ENCODE peak calls at places on chromosomes 2 and 18, in five cellular contexts. One of them, this sample, is unnamed.

GRCh38 chr2:11770531-11771188 is 24.2 kb downstream of the LPIN1 start:
- DNase-seq in lower lobe of right lung: no peak
- DNase-seq in bronchial epithelial cell: no peak
- DNase-seq in A549: no peak
- DNase-seq in K562: no peak
- DNase-seq in this sample: no peak

GRCh38 chr2:207311316-207312005 is 145.7 kb upstream of the KLF7 start:
- DNase-seq in A549: peak; percentile 65
- DNase-seq in lower lobe of right lung: peak; percentile 49
- DNase-seq in bronchial epithelial cell: peak; percentile 93
- DNase-seq in K562: peak; percentile 72
- DNase-seq in this sample: peak; percentile 59

GRCh38 chr2:191352536-191352935 is 107.3 kb downstream of the MYO1B start:
- DNase-seq in K562: no peak
- DNase-seq in lower lobe of right lung: no peak
- DNase-seq in bronchial epithelial cell: peak; percentile 42
- DNase-seq in A549: no peak
- DNase-seq in this sample: no peak

GRCh38 chr2:11753886-11754704 is 7.7 kb downstream of the LPIN1 start:
- DNase-seq in bronchial epithelial cell: peak; percentile 82
- DNase-seq in lower lobe of right lung: no peak
- DNase-seq in A549: peak; percentile 37
- DNase-seq in K562: peak; percentile 54
- DNase-seq in this sample: no peak

GRCh38 chr18:43279015-43279758 is 1.9 kb upstream of the SYT4 start:
- DNase-seq in A549: peak; percentile 33
- DNase-seq in lower lobe of right lung: no peak
- DNase-seq in K562: no peak
- DNase-seq in bronchial epithelial cell: peak; percentile 46
- DNase-seq in this sample: peak; percentile 13

GRCh38 chr18:45541421-45541820 is 73.9 kb upstream of the SLC14A2 start:
- DNase-seq in lower lobe of right lung: no peak
- DNase-seq in K562: no peak
- DNase-seq in bronchial epithelial cell: no peak
- DNase-seq in A549: no peak
- DNase-seq in this sample: no peak

GRCh38 chr2:102558463-102558862 is 60.9 kb upstream of the SLC9A2 start:
- DNase-seq in A549: no peak
- DNase-seq in bronchial epithelial cell: peak; percentile 22
- DNase-seq in K562: no peak
- DNase-seq in lower lobe of right lung: no peak
- DNase-seq in this sample: peak; percentile 65

GRCh38 chr2:212677466-212677865 is 138.9 kb upstream of the ERBB4 start:
- DNase-seq in A549: no peak
- DNase-seq in K562: no peak
- DNase-seq in lower lobe of right lung: no peak
- DNase-seq in bronchial epithelial cell: no peak
- DNase-seq in this sample: no peak

GRCh38 chr18:46754188-46754587 is 2.7 kb downstream of the ST8SIA5 start:
- DNase-seq in A549: no peak
- DNase-seq in lower lobe of right lung: no peak
- DNase-seq in K562: no peak
- DNase-seq in bronchial epithelial cell: no peak
- DNase-seq in this sample: no peak

GRCh38 chr18:46756172-46756558 is 688 bp downstream of the ST8SIA5 start:
- DNase-seq in lower lobe of right lung: no peak
- DNase-seq in bronchial epithelial cell: no peak
- DNase-seq in K562: no peak
- DNase-seq in A549: no peak
- DNase-seq in this sample: no peak

GRCh38 chr18:46756559-46757201 is at the start of gene ST8SIA5:
- DNase-seq in A549: no peak
- DNase-seq in lower lobe of right lung: no peak
- DNase-seq in K562: no peak
- DNase-seq in bronchial epithelial cell: no peak
- DNase-seq in this sample: no peak

GRCh38 chr18:46755315-46756171 is 1.3 kb downstream of the ST8SIA5 start:
- DNase-seq in K562: no peak
- DNase-seq in A549: no peak
- DNase-seq in lower lobe of right lung: no peak
- DNase-seq in bronchial epithelial cell: no peak
- DNase-seq in this sample: no peak

DNA sequence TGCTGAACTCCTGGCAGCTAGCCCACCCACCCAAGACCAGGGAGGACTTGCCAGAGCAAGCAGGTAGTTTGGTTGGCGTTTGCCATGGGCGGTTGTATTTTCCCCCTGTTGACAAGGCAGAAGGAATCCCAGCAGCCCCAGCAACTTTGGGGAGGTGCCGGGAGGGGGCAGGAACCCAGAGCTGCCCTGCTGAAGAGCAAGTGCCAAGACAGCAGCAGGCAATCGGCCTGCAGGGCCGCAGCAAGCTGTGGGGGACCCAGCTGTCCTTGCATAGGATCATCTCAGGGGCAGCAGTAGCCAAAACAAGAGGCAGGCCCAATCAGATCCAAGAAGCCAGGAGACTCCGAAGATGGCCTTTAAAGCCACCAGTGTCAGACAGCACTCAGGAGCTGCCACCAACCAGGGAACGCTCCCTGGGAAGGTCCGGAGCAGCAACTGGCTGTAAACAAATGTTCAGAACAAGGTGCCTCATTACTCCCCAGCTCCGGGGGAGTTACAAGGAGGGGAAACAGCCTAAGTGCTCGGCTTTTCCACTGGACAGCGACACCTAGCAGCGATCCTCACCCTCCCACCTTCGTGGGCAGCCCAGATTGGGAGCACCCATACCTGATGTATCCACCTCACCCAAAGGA is 2.1 kb downstream of the ST8SIA5 start:
- DNase-seq in A549: no peak
- DNase-seq in bronchial epithelial cell: no peak
- DNase-seq in K562: peak; percentile 9
- DNase-seq in lower lobe of right lung: no peak
- DNase-seq in this sample: no peak
- TF ChIP-seq CTCF in A549: no peak
- TF ChIP-seq CTCF in bronchial epithelial cell: no peak
- TF ChIP-seq CTCF in K562: no peak
- TF ChIP-seq CTCF in lower lobe of right lung: no peak
- TF ChIP-seq CTCF in this sample: peak; percentile 30

DNA sequence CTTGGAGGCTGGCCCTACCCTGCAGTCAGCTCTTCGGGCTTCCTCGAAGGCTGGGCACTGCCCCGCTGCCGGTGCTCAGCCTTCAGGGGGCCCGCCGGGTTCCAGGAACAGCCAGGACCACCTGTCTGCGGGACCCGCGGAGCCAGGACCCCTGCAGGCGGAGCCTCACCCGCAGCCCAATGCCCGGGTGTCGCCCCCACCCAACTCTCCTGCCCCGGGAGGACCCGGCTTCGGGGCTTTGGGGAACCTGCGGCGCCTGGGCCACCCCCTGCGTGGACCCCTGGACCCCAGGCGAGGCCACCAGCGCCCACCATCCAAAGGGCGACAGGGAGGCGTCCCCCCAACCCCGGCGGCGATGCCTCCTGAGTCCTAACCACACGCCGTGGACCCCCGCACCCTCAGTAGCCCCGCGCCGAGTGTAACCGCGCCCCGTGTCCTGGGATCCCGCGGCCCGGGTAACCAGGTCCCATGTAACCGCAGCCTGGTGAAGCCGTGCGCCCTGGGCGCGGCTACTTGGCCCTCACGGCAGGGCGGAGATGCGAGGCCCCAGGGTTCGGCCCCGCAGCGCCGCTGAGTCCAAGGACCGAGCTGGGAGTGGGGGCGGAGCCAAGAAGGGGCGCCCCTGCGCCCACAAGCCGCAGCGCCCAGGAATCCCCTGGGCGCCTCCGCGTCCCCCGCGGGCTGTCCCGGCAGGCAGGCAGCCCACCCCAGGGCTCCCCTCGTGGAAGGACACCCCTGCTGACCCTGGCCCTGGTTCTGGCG is 11.0 kb upstream of the UBE2F start:
- DNase-seq in A549: no peak
- DNase-seq in lower lobe of right lung: no peak
- DNase-seq in K562: no peak
- DNase-seq in bronchial epithelial cell: no peak
- DNase-seq in this sample: no peak
- H3K4me3 ChIP-seq in A549: no peak overlapping the region
- H3K4me3 ChIP-seq in lower lobe of right lung: peak overlapping the region; percentile 37
- H3K4me3 ChIP-seq in K562: no peak overlapping the region
- H3K4me3 ChIP-seq in bronchial epithelial cell: peak overlapping the region; percentile 15
- H3K4me3 ChIP-seq in this sample: no peak overlapping the region

GRCh38 chr2:86025229-86025820 is 80.4 kb downstream of the POLR1A start:
- DNase-seq in A549: peak; percentile 57
- DNase-seq in bronchial epithelial cell: no peak
- DNase-seq in lower lobe of right lung: no peak
- DNase-seq in K562: no peak
- DNase-seq in this sample: no peak
- TF ChIP-seq CTCF in A549: no peak
- TF ChIP-seq CTCF in bronchial epithelial cell: no peak
- TF ChIP-seq CTCF in lower lobe of right lung: no peak
- TF ChIP-seq CTCF in K562: peak; percentile 4
- TF ChIP-seq CTCF in this sample: peak; percentile 18

DNA sequence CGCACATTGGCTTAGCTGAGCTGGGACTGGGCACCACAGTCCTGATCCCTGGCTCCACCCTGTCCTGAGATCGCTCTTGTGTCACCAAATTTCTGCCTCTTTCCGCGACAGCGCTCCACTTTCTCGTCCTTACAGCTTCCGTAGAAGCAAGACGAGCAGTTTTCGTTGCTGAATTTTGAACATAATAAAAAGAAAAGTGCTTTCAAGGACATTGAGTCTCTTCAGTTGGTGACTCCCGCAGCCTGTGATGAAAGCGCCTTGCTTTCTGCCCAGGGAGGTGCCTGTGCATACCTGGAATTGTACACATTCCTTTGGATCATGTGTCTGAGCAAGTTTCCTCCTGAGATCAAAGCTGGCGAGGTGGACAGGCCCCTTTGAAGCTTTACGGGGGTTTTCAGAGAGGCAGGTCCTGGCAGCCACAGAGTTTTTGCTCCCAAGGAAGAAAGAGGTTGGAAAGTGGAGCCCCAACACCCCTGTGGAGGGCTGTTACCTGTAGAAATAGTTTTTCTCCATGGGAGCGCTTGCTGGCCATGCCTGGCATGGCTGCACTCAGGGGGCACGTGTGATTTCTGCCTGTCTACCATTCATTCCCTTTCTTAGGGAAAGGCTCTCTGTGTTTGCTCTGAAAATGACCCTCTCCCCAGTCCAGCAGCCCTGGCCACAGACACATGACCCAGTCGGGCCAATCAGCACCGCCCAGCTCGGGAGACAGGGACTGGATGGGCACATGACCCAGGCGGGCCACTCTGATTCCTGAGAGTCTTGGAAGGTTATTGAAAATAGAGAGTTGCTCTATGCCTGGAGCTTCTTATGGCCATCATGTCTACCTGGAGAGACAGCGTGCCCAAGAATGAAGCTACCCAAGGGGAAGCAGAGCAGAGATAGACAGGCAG is 115.6 kb upstream of the OTOS start:
- DNase-seq in A549: peak; percentile 50
- DNase-seq in lower lobe of right lung: peak; percentile 58
- DNase-seq in bronchial epithelial cell: peak; percentile 79
- DNase-seq in K562: no peak
- DNase-seq in this sample: peak; percentile 48
- H3K4me3 ChIP-seq in A549: no peak overlapping the region
- H3K4me3 ChIP-seq in lower lobe of right lung: peak overlapping the region; percentile 39
- H3K4me3 ChIP-seq in bronchial epithelial cell: peak overlapping the region; percentile 19
- H3K4me3 ChIP-seq in K562: no peak overlapping the region
- H3K4me3 ChIP-seq in this sample: peak overlapping the region; percentile 28

GRCh38 chr2:152715854-152716428 is 1.3 kb downstream of the PRPF40A start:
- DNase-seq in K562: peak; percentile 81
- DNase-seq in bronchial epithelial cell: peak; percentile 48
- DNase-seq in lower lobe of right lung: no peak
- DNase-seq in A549: peak; percentile 80
- DNase-seq in this sample: no peak
- TF ChIP-seq CTCF in K562: peak; percentile 98
- TF ChIP-seq CTCF in bronchial epithelial cell: peak; percentile 41
- TF ChIP-seq CTCF in lower lobe of right lung: peak; percentile 37
- TF ChIP-seq CTCF in A549: peak; percentile 64
- TF ChIP-seq CTCF in this sample: peak; percentile 68

GRCh38 chr2:17539596-17539992 is 902 bp upstream of the VSNL1 start:
- DNase-seq in bronchial epithelial cell: peak; percentile 77
- DNase-seq in K562: no peak
- DNase-seq in A549: no peak
- DNase-seq in lower lobe of right lung: no peak
- DNase-seq in this sample: no peak

GRCh38 chr2:17538022-17538843 is 2.3 kb upstream of the VSNL1 start:
- DNase-seq in A549: peak; percentile 20
- DNase-seq in bronchial epithelial cell: peak; percentile 53
- DNase-seq in lower lobe of right lung: peak; percentile 28
- DNase-seq in K562: no peak
- DNase-seq in this sample: no peak

GRCh38 chr2:17539993-17540812 is at the start of gene VSNL1:
- DNase-seq in lower lobe of right lung: peak; percentile 71
- DNase-seq in K562: peak; percentile 37
- DNase-seq in A549: peak; percentile 47
- DNase-seq in bronchial epithelial cell: peak; percentile 86
- DNase-seq in this sample: peak; percentile 69

GRCh38 chr2:17540813-17541513 is 467 bp downstream of the VSNL1 start:
- DNase-seq in K562: no peak
- DNase-seq in bronchial epithelial cell: peak; percentile 22
- DNase-seq in A549: no peak
- DNase-seq in lower lobe of right lung: no peak
- DNase-seq in this sample: no peak

GRCh38 chr2:17538844-17539554 is 1.5 kb upstream of the VSNL1 start:
- DNase-seq in bronchial epithelial cell: peak; percentile 87
- DNase-seq in lower lobe of right lung: peak; percentile 72
- DNase-seq in A549: peak; percentile 39
- DNase-seq in K562: peak; percentile 43
- DNase-seq in this sample: no peak
- H3K4me3 ChIP-seq in bronchial epithelial cell: peak overlapping the region; percentile 70
- H3K4me3 ChIP-seq in lower lobe of right lung: peak overlapping the region; percentile 56
- H3K4me3 ChIP-seq in A549: peak overlapping the region; percentile 39
- H3K4me3 ChIP-seq in K562: peak overlapping the region; percentile 21
- H3K4me3 ChIP-seq in this sample: peak overlapping the region; percentile 69

GRCh38 chr2:110152943-110153342 is 37.3 kb upstream of the MALL start:
- DNase-seq in lower lobe of right lung: no peak
- DNase-seq in K562: no peak
- DNase-seq in A549: no peak
- DNase-seq in bronchial epithelial cell: no peak
- DNase-seq in this sample: no peak

GRCh38 chr2:110153416-110153815 is 37.8 kb upstream of the MALL start:
- DNase-seq in A549: no peak
- DNase-seq in K562: no peak
- DNase-seq in bronchial epithelial cell: peak; percentile 72
- DNase-seq in lower lobe of right lung: no peak
- DNase-seq in this sample: no peak

GRCh38 chr2:110157153-110157793 is 41.7 kb upstream of the MALL start:
- DNase-seq in lower lobe of right lung: no peak
- DNase-seq in K562: peak; percentile 38
- DNase-seq in A549: peak; percentile 80
- DNase-seq in bronchial epithelial cell: peak; percentile 74
- DNase-seq in this sample: peak; percentile 21
- TF ChIP-seq CTCF in lower lobe of right lung: peak; percentile 81
- TF ChIP-seq CTCF in K562: peak; percentile 52
- TF ChIP-seq CTCF in A549: peak; percentile 94
- TF ChIP-seq CTCF in bronchial epithelial cell: peak; percentile 69
- TF ChIP-seq CTCF in this sample: peak; percentile 86

This sample was measured in retinal pigment epithelial cell.